ENCODE peak calls at places on chromosomes 13 and 19, in seven cellular contexts. One of them, this sample, is unnamed.

GRCh38 chr19:56765107-56765506 is 75.4 kb downstream of the PEG3 start:
- DNase-seq in NCI-H226: no peak
- DNase-seq in GM12891: no peak
- DNase-seq in iPS-NIHi11: no peak
- DNase-seq in NCI-H146: no peak
- DNase-seq in heart right ventricle: peak
- DNase-seq in mucosa of descending colon: peak
- DNase-seq in this sample: no peak

GRCh38 chr19:40253611-40254092 is 27.2 kb upstream of the CCNP start:
- DNase-seq in heart right ventricle: no peak
- DNase-seq in mucosa of descending colon: no peak
- DNase-seq in NCI-H146: no peak
- DNase-seq in NCI-H226: no peak
- DNase-seq in GM12891: no peak
- DNase-seq in iPS-NIHi11: no peak
- DNase-seq in this sample: no peak

GRCh38 chr13:98022210-98022609 is 68.7 kb downstream of the IPO5 start:
- DNase-seq in NCI-H146: no peak
- DNase-seq in GM12891: no peak
- DNase-seq in iPS-NIHi11: no peak
- DNase-seq in mucosa of descending colon: no peak
- DNase-seq in NCI-H226: no peak
- DNase-seq in heart right ventricle: peak
- DNase-seq in this sample: no peak

GRCh38 chr13:76647550-76647949 is 238.7 kb downstream of the KCTD12 start:
- DNase-seq in NCI-H226: peak
- DNase-seq in heart right ventricle: no peak
- DNase-seq in NCI-H146: no peak
- DNase-seq in iPS-NIHi11: no peak
- DNase-seq in mucosa of descending colon: no peak
- DNase-seq in GM12891: no peak
- DNase-seq in this sample: no peak

GRCh38 chr19:33229962-33230361 is 4.3 kb upstream of the SLC7A10 start:
- DNase-seq in NCI-H226: no peak
- DNase-seq in iPS-NIHi11: no peak
- DNase-seq in mucosa of descending colon: no peak
- DNase-seq in heart right ventricle: no peak
- DNase-seq in GM12891: no peak
- DNase-seq in NCI-H146: no peak
- DNase-seq in this sample: no peak

GRCh38 chr13:90534617-90535340 is 812.7 kb upstream of the MIR17HG start:
- DNase-seq in NCI-H226: no peak
- DNase-seq in iPS-NIHi11: no peak
- DNase-seq in mucosa of descending colon: no peak
- DNase-seq in GM12891: no peak
- DNase-seq in NCI-H146: no peak
- DNase-seq in heart right ventricle: no peak
- DNase-seq in this sample: no peak

GRCh38 chr13:39422845-39423565 is 180.0 kb downstream of the LHFPL6 start:
- DNase-seq in mucosa of descending colon: no peak
- DNase-seq in NCI-H226: peak
- DNase-seq in GM12891: no peak
- DNase-seq in NCI-H146: no peak
- DNase-seq in heart right ventricle: no peak
- DNase-seq in iPS-NIHi11: no peak
- DNase-seq in this sample: no peak

GRCh38 chr13:24503376-24503690 is 9.2 kb downstream of the PARP4 start:
- DNase-seq in heart right ventricle: no peak
- DNase-seq in iPS-NIHi11: no peak
- DNase-seq in NCI-H146: no peak
- DNase-seq in NCI-H226: no peak
- DNase-seq in GM12891: no peak
- DNase-seq in mucosa of descending colon: no peak
- DNase-seq in this sample: no peak

GRCh38 chr19:2287585-2287984 is 5.6 kb upstream of the PEAK3 start:
- DNase-seq in GM12891: no peak
- DNase-seq in mucosa of descending colon: no peak
- DNase-seq in NCI-H146: no peak
- DNase-seq in heart right ventricle: no peak
- DNase-seq in NCI-H226: no peak
- DNase-seq in iPS-NIHi11: no peak
- DNase-seq in this sample: no peak

GRCh38 chr19:6071103-6071485 is 39.2 kb downstream of the RFX2 start:
- DNase-seq in NCI-H146: no peak
- DNase-seq in GM12891: no peak
- DNase-seq in NCI-H226: peak
- DNase-seq in mucosa of descending colon: no peak
- DNase-seq in heart right ventricle: no peak
- DNase-seq in iPS-NIHi11: no peak
- DNase-seq in this sample: no peak

GRCh38 chr13:34757441-34757840 is 184.6 kb upstream of the NBEA start:
- DNase-seq in NCI-H146: no peak
- DNase-seq in GM12891: no peak
- DNase-seq in NCI-H226: no peak
- DNase-seq in heart right ventricle: no peak
- DNase-seq in mucosa of descending colon: no peak
- DNase-seq in iPS-NIHi11: no peak
- DNase-seq in this sample: no peak

GRCh38 chr13:35964764-35965163 is 166.4 kb downstream of the DCLK1 start:
- DNase-seq in GM12891: no peak
- DNase-seq in NCI-H226: no peak
- DNase-seq in NCI-H146: no peak
- DNase-seq in iPS-NIHi11: no peak
- DNase-seq in heart right ventricle: no peak
- DNase-seq in mucosa of descending colon: no peak
- DNase-seq in this sample: no peak

GRCh38 chr13:75312884-75313520 is 169.0 kb downstream of the TBC1D4 start:
- DNase-seq in NCI-H226: no peak
- DNase-seq in heart right ventricle: no peak
- DNase-seq in mucosa of descending colon: no peak
- DNase-seq in iPS-NIHi11: no peak
- DNase-seq in GM12891: no peak
- DNase-seq in NCI-H146: peak
- DNase-seq in this sample: no peak

GRCh38 chr13:35531551-35531950 is 55.1 kb upstream of the MAB21L1 start:
- DNase-seq in NCI-H226: no peak
- DNase-seq in iPS-NIHi11: no peak
- DNase-seq in heart right ventricle: no peak
- DNase-seq in GM12891: no peak
- DNase-seq in NCI-H146: peak
- DNase-seq in mucosa of descending colon: no peak
- DNase-seq in this sample: no peak

GRCh38 chr19:45766293-45766918 is 2.6 kb downstream of the SIX5 start:
- DNase-seq in GM12891: no peak
- DNase-seq in NCI-H146: no peak
- DNase-seq in iPS-NIHi11: no peak
- DNase-seq in mucosa of descending colon: no peak
- DNase-seq in NCI-H226: no peak
- DNase-seq in heart right ventricle: no peak
- DNase-seq in this sample: no peak

GRCh38 chr19:40320558-40320935 is 27.6 kb downstream of the C19orf47 start:
- DNase-seq in mucosa of descending colon: no peak
- DNase-seq in heart right ventricle: no peak
- DNase-seq in iPS-NIHi11: no peak
- DNase-seq in NCI-H226: no peak
- DNase-seq in GM12891: no peak
- DNase-seq in NCI-H146: no peak
- DNase-seq in this sample: no peak

GRCh38 chr19:58093071-58093470 is 5.0 kb downstream of the ZSCAN18 start:
- DNase-seq in heart right ventricle: no peak
- DNase-seq in iPS-NIHi11: no peak
- DNase-seq in NCI-H226: no peak
- DNase-seq in GM12891: no peak
- DNase-seq in mucosa of descending colon: no peak
- DNase-seq in NCI-H146: no peak
- DNase-seq in this sample: no peak

GRCh38 chr13:97231118-97231831 is 9.1 kb downstream of the MBNL2 start:
- DNase-seq in iPS-NIHi11: no peak
- DNase-seq in NCI-H226: no peak
- DNase-seq in NCI-H146: no peak
- DNase-seq in GM12891: no peak
- DNase-seq in heart right ventricle: no peak
- DNase-seq in mucosa of descending colon: no peak
- DNase-seq in this sample: no peak

GRCh38 chr13:110258876-110259631 is 47.9 kb downstream of the COL4A1 start:
- DNase-seq in NCI-H146: no peak
- DNase-seq in GM12891: no peak
- DNase-seq in iPS-NIHi11: no peak
- DNase-seq in NCI-H226: no peak
- DNase-seq in mucosa of descending colon: no peak
- DNase-seq in heart right ventricle: no peak
- DNase-seq in this sample: no peak

GRCh38 chr19:6113616-6114188 is 3.4 kb upstream of the RFX2 start:
- DNase-seq in NCI-H226: no peak
- DNase-seq in NCI-H146: no peak
- DNase-seq in iPS-NIHi11: no peak
- DNase-seq in mucosa of descending colon: no peak
- DNase-seq in heart right ventricle: no peak
- DNase-seq in GM12891: no peak
- DNase-seq in this sample: no peak

GRCh38 chr19:3778899-3779723 is 7.1 kb downstream of the MATK start:
- DNase-seq in iPS-NIHi11: peak
- DNase-seq in NCI-H226: no peak
- DNase-seq in heart right ventricle: no peak
- DNase-seq in mucosa of descending colon: no peak
- DNase-seq in GM12891: no peak
- DNase-seq in NCI-H146: peak
- DNase-seq in this sample: no peak

GRCh38 chr19:1266116-1266817 is 2.9 kb upstream of the CIRBP start:
- DNase-seq in heart right ventricle: peak
- DNase-seq in GM12891: peak
- DNase-seq in NCI-H226: peak
- DNase-seq in NCI-H146: peak
- DNase-seq in mucosa of descending colon: peak
- DNase-seq in iPS-NIHi11: peak
- DNase-seq in this sample: peak

GRCh38 chr13:26867451-26868067 is 107.0 kb upstream of the GPR12 start:
- DNase-seq in NCI-H226: no peak
- DNase-seq in mucosa of descending colon: no peak
- DNase-seq in heart right ventricle: no peak
- DNase-seq in GM12891: no peak
- DNase-seq in iPS-NIHi11: peak
- DNase-seq in NCI-H146: no peak
- DNase-seq in this sample: peak

GRCh38 chr19:2663920-2664571 is 38.4 kb downstream of the GNG7 start:
- DNase-seq in NCI-H226: no peak
- DNase-seq in iPS-NIHi11: no peak
- DNase-seq in heart right ventricle: peak
- DNase-seq in GM12891: peak
- DNase-seq in NCI-H146: no peak
- DNase-seq in mucosa of descending colon: peak
- DNase-seq in this sample: peak

GRCh38 chr19:38817081-38817480 is 4.3 kb upstream of the LGALS4 start:
- DNase-seq in GM12891: no peak
- DNase-seq in mucosa of descending colon: peak
- DNase-seq in heart right ventricle: no peak
- DNase-seq in NCI-H146: no peak
- DNase-seq in NCI-H226: no peak
- DNase-seq in iPS-NIHi11: no peak
- DNase-seq in this sample: no peak

GRCh38 chr19:29525901-29526729 is at the start of gene VSTM2B:
- DNase-seq in heart right ventricle: no peak
- DNase-seq in iPS-NIHi11: peak
- DNase-seq in NCI-H146: no peak
- DNase-seq in mucosa of descending colon: no peak
- DNase-seq in NCI-H226: no peak
- DNase-seq in GM12891: no peak
- DNase-seq in this sample: no peak